ENCODE peak calls at places on chromosomes 16 and 17, in six cellular contexts. Z, N, U, S, W and M are unnamed samples.

GRCh38 chr17:4393806-4394205 is 27.3 kb upstream of the UBE2G1 start:
- DNase-seq in Z (no peak), N (no peak), U (no peak), S (no peak), W (no peak), M (no peak)

GRCh38 chr16:75244225-75244792 is 7.1 kb downstream of the BCAR1 start:
- DNase-seq in Z (no peak), N (peak), U (peak), S (no peak), W (no peak), M (no peak)

GRCh38 chr16:88688013-88688778 is 1.9 kb upstream of the SNAI3 start:
- DNase-seq in Z (no peak), N (peak), U (no peak), S (no peak), W (no peak), M (no peak)

GRCh38 chr17:28807925-28808641 is 34.5 kb downstream of the FAM222B start:
- DNase-seq in Z (no peak), N (no peak), U (no peak), S (no peak), W (peak), M (no peak)

GRCh38 chr16:11586856-11587642 is at the start of gene LITAF:
- DNase-seq in Z (peak), N (peak), U (peak), S (peak), W (no peak), M (peak)

GRCh38 chr17:78458739-78459335 is 80.4 kb downstream of the PGS1 start:
- DNase-seq in Z (no peak), N (no peak), U (no peak), S (no peak), W (no peak), M (no peak)

GRCh38 chr17:4176803-4177472 is 33.9 kb downstream of the CYB5D2 start:
- DNase-seq in Z (no peak), N (no peak), U (no peak), S (no peak), W (no peak), M (no peak)

GRCh38 chr16:81483970-81484595 is 39.5 kb downstream of the CMIP start:
- DNase-seq in Z (no peak), N (no peak), U (no peak), S (no peak), W (no peak), M (no peak)

GRCh38 chr16:66619534-66620418 is 15.3 kb downstream of the CMTM3 start:
- DNase-seq in Z (no peak), N (no peak), U (no peak), S (no peak), W (peak), M (no peak)

GRCh38 chr16:17213025-17213424 is 257.7 kb downstream of the XYLT1 start:
- DNase-seq in Z (no peak), N (no peak), U (no peak), S (no peak), W (no peak), M (no peak)